ENCODE peak calls at places on chromosomes 13 and 19, in five cellular contexts. One of them, this sample, is unnamed.

GRCh38 chr19:55322495-55322894 is 2.6 kb downstream of the TMEM150B start:
- DNase-seq in uterus: no peak
- DNase-seq in body of pancreas: no peak
- DNase-seq in progenitor cell of endocrine pancreas: no peak
- DNase-seq in Caco-2: peak
- DNase-seq in this sample: no peak

GRCh38 chr19:2604747-2605329 is 97.7 kb downstream of the GNG7 start:
- DNase-seq in uterus: no peak
- DNase-seq in body of pancreas: no peak
- DNase-seq in progenitor cell of endocrine pancreas: no peak
- DNase-seq in Caco-2: no peak
- DNase-seq in this sample: no peak

GRCh38 chr19:3056454-3057016 is 5.8 kb downstream of the TLE5 start:
- DNase-seq in uterus: no peak
- DNase-seq in body of pancreas: no peak
- DNase-seq in progenitor cell of endocrine pancreas: no peak
- DNase-seq in Caco-2: no peak
- DNase-seq in this sample: no peak

GRCh38 chr19:495440-496332 is 600 bp upstream of the MADCAM1 start:
- DNase-seq in uterus: no peak
- DNase-seq in body of pancreas: no peak
- DNase-seq in progenitor cell of endocrine pancreas: peak
- DNase-seq in Caco-2: peak
- DNase-seq in this sample: no peak

GRCh38 chr13:76016799-76017198 is 380.7 kb downstream of the LMO7 start:
- DNase-seq in uterus: no peak
- DNase-seq in body of pancreas: peak
- DNase-seq in progenitor cell of endocrine pancreas: no peak
- DNase-seq in Caco-2: peak
- DNase-seq in this sample: no peak

GRCh38 chr19:1616396-1616795 is 11.1 kb upstream of the UQCR11 start:
- DNase-seq in uterus: no peak
- DNase-seq in body of pancreas: no peak
- DNase-seq in progenitor cell of endocrine pancreas: no peak
- DNase-seq in Caco-2: no peak
- DNase-seq in this sample: no peak

GRCh38 chr13:53137777-53138176 is 109.2 kb downstream of the OLFM4 start:
- DNase-seq in uterus: peak
- DNase-seq in body of pancreas: no peak
- DNase-seq in progenitor cell of endocrine pancreas: no peak
- DNase-seq in Caco-2: no peak
- DNase-seq in this sample: no peak

GRCh38 chr19:30084390-30084819 is 142.4 kb downstream of the URI1 start:
- DNase-seq in uterus: no peak
- DNase-seq in body of pancreas: no peak
- DNase-seq in progenitor cell of endocrine pancreas: no peak
- DNase-seq in Caco-2: no peak
- DNase-seq in this sample: no peak

GRCh38 chr13:60326273-60326672 is 70.7 kb upstream of the TDRD3 start:
- DNase-seq in uterus: no peak
- DNase-seq in body of pancreas: no peak
- DNase-seq in progenitor cell of endocrine pancreas: no peak
- DNase-seq in Caco-2: no peak
- DNase-seq in this sample: no peak

GRCh38 chr19:17411801-17412200 is 6.4 kb upstream of the BST2 start:
- DNase-seq in uterus: no peak
- DNase-seq in body of pancreas: no peak
- DNase-seq in progenitor cell of endocrine pancreas: no peak
- DNase-seq in Caco-2: no peak
- DNase-seq in this sample: no peak

GRCh38 chr13:33454844-33455256 is 169.3 kb upstream of the STARD13 start:
- DNase-seq in uterus: no peak
- DNase-seq in body of pancreas: no peak
- DNase-seq in progenitor cell of endocrine pancreas: no peak
- DNase-seq in Caco-2: no peak
- DNase-seq in this sample: no peak

GRCh38 chr13:74886496-74886895 is 595.5 kb downstream of the TBC1D4 start:
- DNase-seq in uterus: no peak
- DNase-seq in body of pancreas: no peak
- DNase-seq in progenitor cell of endocrine pancreas: no peak
- DNase-seq in Caco-2: no peak
- DNase-seq in this sample: no peak

GRCh38 chr19:944663-945241 is 18.9 kb downstream of the ARID3A start:
- DNase-seq in uterus: no peak
- DNase-seq in body of pancreas: no peak
- DNase-seq in progenitor cell of endocrine pancreas: no peak
- DNase-seq in Caco-2: no peak
- DNase-seq in this sample: no peak

GRCh38 chr19:2329528-2329927 is 1.0 kb downstream of the SPPL2B start:
- DNase-seq in uterus: no peak
- DNase-seq in body of pancreas: no peak
- DNase-seq in progenitor cell of endocrine pancreas: no peak
- DNase-seq in Caco-2: no peak
- DNase-seq in this sample: no peak

GRCh38 chr13:50080856-50081105 is 65.5 kb downstream of the KCNRG start:
- DNase-seq in uterus: no peak
- DNase-seq in body of pancreas: no peak
- DNase-seq in progenitor cell of endocrine pancreas: no peak
- DNase-seq in Caco-2: no peak
- DNase-seq in this sample: no peak

GRCh38 chr19:54416695-54417491 is 1.6 kb downstream of the TTYH1 start:
- DNase-seq in uterus: no peak
- DNase-seq in body of pancreas: no peak
- DNase-seq in progenitor cell of endocrine pancreas: no peak
- DNase-seq in Caco-2: no peak
- DNase-seq in this sample: no peak

GRCh38 chr13:29805994-29806748 is 44.2 kb downstream of the UBL3 start:
- DNase-seq in uterus: no peak
- DNase-seq in body of pancreas: no peak
- DNase-seq in progenitor cell of endocrine pancreas: no peak
- DNase-seq in Caco-2: no peak
- DNase-seq in this sample: no peak

GRCh38 chr19:27906081-27906480 is 1306.9 kb downstream of the UQCRFS1 start:
- DNase-seq in uterus: no peak
- DNase-seq in body of pancreas: no peak
- DNase-seq in progenitor cell of endocrine pancreas: no peak
- DNase-seq in Caco-2: no peak
- DNase-seq in this sample: no peak

GRCh38 chr19:43623889-43624670 is 4.7 kb upstream of the ZNF428 start:
- DNase-seq in uterus: no peak
- DNase-seq in body of pancreas: no peak
- DNase-seq in progenitor cell of endocrine pancreas: no peak
- DNase-seq in Caco-2: no peak
- DNase-seq in this sample: no peak